ENCODE peak calls at places on chromosomes 3 and 15, in seven cellular contexts. M is HCEC 1CT; J is HT-29; A is mesenteric fat pad; B is stimulated activated CD8-positive, alpha-beta memory T cell treated with anti-CD3 and anti-CD28 coated beads, Interleukin-15, amount 100 ng/mL, for 48 hours; K is foreskin fibroblast; Z is NCI-H1105 treated with DMSO at 0.1 percent for 48 hours. P is an unnamed sample.
A peak's percentile ranks its signal among the peaks of the same experiment; 100 is the strongest.

GRCh38 chr3:84965141-84965540 is 6.4 kb downstream of the CADM2 start:
- DNase-seq in M (no peak), J (peak; percentile 2), A (no peak), B (no peak), K (no peak), Z (peak; percentile 18), P (no peak)

GRCh38 chr3:11095932-11096265 is 58.4 kb upstream of the HRH1 start:
- DNase-seq in M (peak; percentile 47), J (no peak), A (no peak), B (no peak), K (no peak), Z (no peak), P (no peak)

GRCh38 chr15:31216210-31216911 is 110.3 kb upstream of the KLF13 start:
- DNase-seq in M (peak; percentile 62), J (peak; percentile 92), A (peak; percentile 91), B (peak; percentile 41), K (peak; percentile 57), Z (peak; percentile 36), P (peak; percentile 92)

GRCh38 chr3:165669967-165670366 is 167.3 kb downstream of the BCHE start:
- DNase-seq in M (no peak), J (no peak), A (no peak), B (no peak), K (no peak), Z (no peak), P (no peak)

GRCh38 chr3:186260726-186261125 is 101.3 kb downstream of the DGKG start:
- DNase-seq in M (no peak), J (no peak), A (no peak), B (no peak), K (no peak), Z (no peak), P (no peak)

GRCh38 chr3:120796944-120797343 is 54.4 kb downstream of the GTF2E1 start:
- DNase-seq in M (no peak), J (no peak), A (no peak), B (no peak), K (no peak), Z (no peak), P (no peak)

GRCh38 chr15:44163370-44163769 is 31.7 kb downstream of the FRMD5 start:
- DNase-seq in M (peak; percentile 46), J (no peak), A (no peak), B (no peak), K (peak; percentile 8), Z (no peak), P (no peak)

GRCh38 chr3:128609294-128609693 is 41.3 kb downstream of the RPN1 start:
- DNase-seq in M (no peak), J (no peak), A (no peak), B (no peak), K (no peak), Z (no peak), P (no peak)

GRCh38 chr3:152281032-152281713 is 12.4 kb downstream of the MBNL1 start:
- DNase-seq in M (no peak), J (no peak), A (no peak), B (no peak), K (no peak), Z (no peak), P (no peak)

GRCh38 chr3:129047553-129047839 is 13.1 kb upstream of the GP9 start:
- DNase-seq in M (no peak), J (no peak), A (no peak), B (no peak), K (no peak), Z (no peak), P (no peak)

GRCh38 chr3:23624305-23624704 is 181.4 kb upstream of the UBE2E1 start:
- DNase-seq in M (no peak), J (no peak), A (no peak), B (no peak), K (no peak), Z (no peak), P (no peak)

GRCh38 chr15:82093325-82093724 is 47.5 kb upstream of the MEX3B start:
- DNase-seq in M (no peak), J (no peak), A (no peak), B (no peak), K (no peak), Z (no peak), P (no peak)

GRCh38 chr15:101256756-101257155 is 4.9 kb upstream of the CHSY1 start:
- DNase-seq in M (peak; percentile 61), J (peak; percentile 22), A (no peak), B (no peak), K (no peak), Z (no peak), P (no peak)

GRCh38 chr3:177824190-177824786 is 627.0 kb upstream of the TBL1XR1 start:
- DNase-seq in M (peak; percentile 83), J (peak; percentile 70), A (no peak), B (no peak), K (peak; percentile 27), Z (no peak), P (peak; percentile 71)

GRCh38 chr15:82132742-82133141 is 86.9 kb upstream of the MEX3B start:
- DNase-seq in M (peak; percentile 95), J (no peak), A (no peak), B (no peak), K (peak; percentile 90), Z (no peak), P (no peak)

GRCh38 chr3:30299674-30300423 is 306.6 kb upstream of the TGFBR2 start:
- DNase-seq in M (no peak), J (no peak), A (no peak), B (no peak), K (no peak), Z (no peak), P (no peak)

GRCh38 chr3:148400754-148401153 is 296.9 kb upstream of the AGTR1 start:
- DNase-seq in M (peak; percentile 75), J (no peak), A (no peak), B (no peak), K (peak; percentile 23), Z (no peak), P (no peak)

GRCh38 chr3:13673207-13673606 is 124.3 kb downstream of the FBLN2 start:
- DNase-seq in M (no peak), J (no peak), A (no peak), B (no peak), K (no peak), Z (no peak), P (no peak)

GRCh38 chr3:125319765-125320164 is 55.4 kb downstream of the ZNF148 start:
- DNase-seq in M (no peak), J (no peak), A (no peak), B (no peak), K (no peak), Z (no peak), P (no peak)

GRCh38 chr3:18086078-18086477 is 339.1 kb downstream of the SATB1 start:
- DNase-seq in M (no peak), J (no peak), A (no peak), B (no peak), K (no peak), Z (no peak), P (no peak)

GRCh38 chr3:138916824-138917223 is 30.1 kb downstream of the FOXL2 start:
- DNase-seq in M (no peak), J (peak; percentile 66), A (no peak), B (no peak), K (no peak), Z (no peak), P (no peak)

GRCh38 chr3:149247025-149247710 is 25.5 kb upstream of the CP start:
- DNase-seq in M (peak; percentile 85), J (peak; percentile 80), A (no peak), B (no peak), K (no peak), Z (no peak), P (no peak)

GRCh38 chr15:51727141-51727897 is 10.1 kb downstream of the LYSMD2 start:
- DNase-seq in M (peak; percentile 59), J (no peak), A (no peak), B (no peak), K (no peak), Z (no peak), P (no peak)

GRCh38 chr3:149706905-149707304 is 45.4 kb downstream of the COMMD2 start:
- DNase-seq in M (no peak), J (no peak), A (no peak), B (no peak), K (peak; percentile 11), Z (no peak), P (no peak)

GRCh38 chr3:180631317-180631716 is 29.4 kb downstream of the TTC14 start:
- DNase-seq in M (no peak), J (no peak), A (no peak), B (no peak), K (no peak), Z (no peak), P (no peak)

GRCh38 chr15:20356444-20357138 is 185.0 kb downstream of the GOLGA6L6 start:
- DNase-seq in M (no peak), J (peak; percentile 97), A (peak; percentile 93), B (peak; percentile 54), K (no peak), Z (no peak), P (peak; percentile 49)

GRCh38 chr3:5162102-5162501 is 25.4 kb upstream of the EDEM1 start:
- DNase-seq in M (peak; percentile 64), J (no peak), A (no peak), B (no peak), K (peak; percentile 35), Z (no peak), P (no peak)

GRCh38 chr15:58520464-58520863 is 88.7 kb downstream of the LIPC start:
- DNase-seq in M (no peak), J (no peak), A (no peak), B (no peak), K (no peak), Z (no peak), P (no peak)